ENCODE peak calls at places on chromosomes 11 and 22, in seven cellular contexts. One of them, this sample, is unnamed.
A peak's percentile ranks its signal among the peaks of the same experiment; 100 is the strongest.

GRCh38 chr11:33027233-33027632 is 11.6 kb downstream of the DEPDC7 start:
- DNase-seq in posterior cingulate gyrus: no peak
- DNase-seq in KBM-7: no peak
- DNase-seq in RPMI7951: no peak
- DNase-seq in T-helper 2 cell: no peak
- DNase-seq in left cardiac atrium: no peak
- DNase-seq in Karpas-422: no peak
- DNase-seq in this sample: no peak

GRCh38 chr11:46677169-46677568 is 23.2 kb downstream of the ARHGAP1 start:
- DNase-seq in T-helper 2 cell: no peak
- DNase-seq in KBM-7: no peak
- DNase-seq in left cardiac atrium: peak; percentile 15
- DNase-seq in RPMI7951: no peak
- DNase-seq in posterior cingulate gyrus: no peak
- DNase-seq in Karpas-422: no peak
- DNase-seq in this sample: no peak

GRCh38 chr11:110243804-110244203 is 52.6 kb downstream of the RDX start:
- DNase-seq in posterior cingulate gyrus: no peak
- DNase-seq in left cardiac atrium: no peak
- DNase-seq in Karpas-422: no peak
- DNase-seq in T-helper 2 cell: no peak
- DNase-seq in KBM-7: peak; percentile 37
- DNase-seq in RPMI7951: no peak
- DNase-seq in this sample: no peak

GRCh38 chr22:37283393-37283937 is 1.2 kb downstream of the CYTH4 start:
- DNase-seq in Karpas-422: peak; percentile 73
- DNase-seq in posterior cingulate gyrus: no peak
- DNase-seq in RPMI7951: no peak
- DNase-seq in left cardiac atrium: no peak
- DNase-seq in KBM-7: no peak
- DNase-seq in T-helper 2 cell: peak; percentile 26
- DNase-seq in this sample: peak; percentile 58

GRCh38 chr22:50146440-50147228 is 23.9 kb upstream of the PANX2 start:
- DNase-seq in RPMI7951: peak; percentile 54
- DNase-seq in KBM-7: no peak
- DNase-seq in posterior cingulate gyrus: peak; percentile 65
- DNase-seq in Karpas-422: peak; percentile 80
- DNase-seq in T-helper 2 cell: no peak
- DNase-seq in left cardiac atrium: peak; percentile 60
- DNase-seq in this sample: peak; percentile 80

GRCh38 chr11:130209944-130210854 is 50.6 kb downstream of the ST14 start:
- DNase-seq in posterior cingulate gyrus: peak; percentile 5
- DNase-seq in RPMI7951: no peak
- DNase-seq in T-helper 2 cell: no peak
- DNase-seq in Karpas-422: no peak
- DNase-seq in left cardiac atrium: no peak
- DNase-seq in KBM-7: no peak
- DNase-seq in this sample: no peak

GRCh38 chr11:120208777-120209176 is 2.1 kb upstream of the OAF start:
- DNase-seq in left cardiac atrium: peak; percentile 69
- DNase-seq in RPMI7951: peak; percentile 88
- DNase-seq in T-helper 2 cell: no peak
- DNase-seq in posterior cingulate gyrus: no peak
- DNase-seq in KBM-7: peak; percentile 76
- DNase-seq in Karpas-422: no peak
- DNase-seq in this sample: no peak

GRCh38 chr11:134942633-134943032 is 530.6 kb upstream of the B3GAT1 start:
- DNase-seq in KBM-7: no peak
- DNase-seq in T-helper 2 cell: no peak
- DNase-seq in left cardiac atrium: no peak
- DNase-seq in RPMI7951: no peak
- DNase-seq in Karpas-422: no peak
- DNase-seq in posterior cingulate gyrus: no peak
- DNase-seq in this sample: no peak

GRCh38 chr11:17014321-17014773 is at the start of gene PLEKHA7:
- DNase-seq in RPMI7951: no peak
- DNase-seq in T-helper 2 cell: no peak
- DNase-seq in Karpas-422: no peak
- DNase-seq in KBM-7: no peak
- DNase-seq in left cardiac atrium: no peak
- DNase-seq in posterior cingulate gyrus: no peak
- DNase-seq in this sample: no peak

GRCh38 chr11:33920838-33921613 is 29.1 kb upstream of the LMO2 start:
- DNase-seq in T-helper 2 cell: no peak
- DNase-seq in posterior cingulate gyrus: no peak
- DNase-seq in Karpas-422: peak; percentile 88
- DNase-seq in RPMI7951: peak; percentile 79
- DNase-seq in left cardiac atrium: no peak
- DNase-seq in KBM-7: peak; percentile 68
- DNase-seq in this sample: no peak

GRCh38 chr22:26453812-26454500 is 24.9 kb downstream of the ASPHD2 start:
- DNase-seq in left cardiac atrium: no peak
- DNase-seq in KBM-7: no peak
- DNase-seq in RPMI7951: no peak
- DNase-seq in T-helper 2 cell: no peak
- DNase-seq in posterior cingulate gyrus: no peak
- DNase-seq in Karpas-422: no peak
- DNase-seq in this sample: no peak

GRCh38 chr11:64603411-64604110 is 12.5 kb downstream of the SLC22A12 start:
- DNase-seq in RPMI7951: no peak
- DNase-seq in T-helper 2 cell: no peak
- DNase-seq in left cardiac atrium: no peak
- DNase-seq in posterior cingulate gyrus: no peak
- DNase-seq in KBM-7: no peak
- DNase-seq in Karpas-422: no peak
- DNase-seq in this sample: no peak

GRCh38 chr11:74057251-74058151 is 48.6 kb upstream of the UCP3 start:
- DNase-seq in KBM-7: no peak
- DNase-seq in T-helper 2 cell: no peak
- DNase-seq in left cardiac atrium: no peak
- DNase-seq in Karpas-422: no peak
- DNase-seq in RPMI7951: peak; percentile 41
- DNase-seq in posterior cingulate gyrus: no peak
- DNase-seq in this sample: no peak

GRCh38 chr22:35838849-35839646 is 121.4 kb downstream of the APOL5 start:
- DNase-seq in T-helper 2 cell: no peak
- DNase-seq in left cardiac atrium: no peak
- DNase-seq in KBM-7: peak; percentile 35
- DNase-seq in RPMI7951: peak; percentile 80
- DNase-seq in Karpas-422: peak; percentile 56
- DNase-seq in posterior cingulate gyrus: no peak
- DNase-seq in this sample: peak; percentile 60

GRCh38 chr11:1087961-1088926 is 13.6 kb downstream of the MUC2 start:
- DNase-seq in Karpas-422: peak; percentile 80
- DNase-seq in RPMI7951: no peak
- DNase-seq in left cardiac atrium: peak; percentile 10
- DNase-seq in T-helper 2 cell: peak; percentile 1
- DNase-seq in KBM-7: no peak
- DNase-seq in posterior cingulate gyrus: no peak
- DNase-seq in this sample: no peak

GRCh38 chr11:72730243-72730642 is 22.0 kb downstream of the ARAP1 start:
- DNase-seq in posterior cingulate gyrus: no peak
- DNase-seq in RPMI7951: no peak
- DNase-seq in T-helper 2 cell: no peak
- DNase-seq in Karpas-422: no peak
- DNase-seq in left cardiac atrium: no peak
- DNase-seq in KBM-7: no peak
- DNase-seq in this sample: no peak

GRCh38 chr11:5300246-5300645 is 1.5 kb downstream of the OR51B4 start:
- DNase-seq in left cardiac atrium: no peak
- DNase-seq in RPMI7951: no peak
- DNase-seq in Karpas-422: no peak
- DNase-seq in posterior cingulate gyrus: no peak
- DNase-seq in T-helper 2 cell: no peak
- DNase-seq in KBM-7: no peak
- DNase-seq in this sample: no peak

This sample was measured in pons.